ENCODE peak calls at places on chromosomes 3 and 15, in ten cellular contexts. D is left cardiac atrium; S is CD4-positive, alpha-beta memory T cell; G is pancreas; E is right cardiac atrium; P is kidney glomerular epithelial cell; W is NCI-H460; T is CD4-positive, CD25-positive, alpha-beta regulatory T cell; O is mesendoderm; N is activated naive CD4-positive, alpha-beta T cell. H is an unnamed sample.

GRCh38 chr3:78972617-78973301 is 795.0 kb downstream of the ROBO1 start:
- DNase-seq in D (no peak), S (no peak), G (no peak), E (no peak), P (no peak), W (no peak), T (no peak), O (no peak), N (no peak), H (no peak)

GRCh38 chr3:66441692-66442091 is 59.1 kb downstream of the LRIG1 start:
- DNase-seq in D (no peak), S (no peak), G (no peak), E (no peak), P (no peak), W (no peak), T (no peak), O (peak), N (no peak), H (no peak)

GRCh38 chr3:184259878-184260570 is 1.3 kb downstream of the CAMK2N2 start:
- DNase-seq in D (no peak), S (no peak), G (peak), E (peak), P (peak), W (no peak), T (peak), O (peak), N (no peak), H (peak)

GRCh38 chr15:63551400-63551799 is 45.8 kb upstream of the FBXL22 start:
- DNase-seq in D (no peak), S (no peak), G (no peak), E (no peak), P (no peak), W (no peak), T (no peak), O (no peak), N (no peak), H (no peak)

GRCh38 chr3:49841126-49841525 is 15.2 kb downstream of the TRAIP start:
- DNase-seq in D (no peak), S (no peak), G (no peak), E (no peak), P (peak), W (no peak), T (no peak), O (peak), N (no peak), H (peak)

GRCh38 chr3:144643778-144644191 is 672.2 kb downstream of the DIPK2A start:
- DNase-seq in D (no peak), S (no peak), G (no peak), E (peak), P (no peak), W (no peak), T (no peak), O (no peak), N (no peak), H (no peak)

GRCh38 chr3:151265866-151266265 is 12.5 kb downstream of the P2RY14 start:
- DNase-seq in D (no peak), S (no peak), G (no peak), E (no peak), P (no peak), W (no peak), T (no peak), O (peak), N (no peak), H (no peak)

GRCh38 chr3:52827866-52828376 is 2.6 kb downstream of the ITIH4 start:
- DNase-seq in D (no peak), S (no peak), G (peak), E (no peak), P (peak), W (no peak), T (no peak), O (peak), N (no peak), H (no peak)

GRCh38 chr3:32843504-32844321 is 25.9 kb downstream of the TRIM71 start:
- DNase-seq in D (no peak), S (no peak), G (no peak), E (no peak), P (no peak), W (no peak), T (no peak), O (peak), N (no peak), H (no peak)

GRCh38 chr3:138461696-138462295 is 27.4 kb downstream of the ESYT3 start:
- DNase-seq in D (no peak), S (no peak), G (no peak), E (no peak), P (no peak), W (no peak), T (no peak), O (no peak), N (no peak), H (no peak)

GRCh38 chr3:171371354-171371753 is 88.9 kb downstream of the TNIK start:
- DNase-seq in D (no peak), S (no peak), G (no peak), E (no peak), P (no peak), W (no peak), T (no peak), O (no peak), N (no peak), H (no peak)

GRCh38 chr15:90451215-90451850 is 63.3 kb downstream of the IQGAP1 start:
- DNase-seq in D (no peak), S (no peak), G (no peak), E (no peak), P (no peak), W (no peak), T (no peak), O (peak), N (no peak), H (no peak)

GRCh38 chr3:65713016-65713415 is 325.7 kb downstream of the MAGI1 start:
- DNase-seq in D (no peak), S (no peak), G (no peak), E (no peak), P (peak), W (no peak), T (no peak), O (peak), N (no peak), H (no peak)

GRCh38 chr15:50825946-50826345 is 60.4 kb upstream of the SPPL2A start:
- DNase-seq in D (no peak), S (no peak), G (no peak), E (no peak), P (no peak), W (no peak), T (no peak), O (no peak), N (no peak), H (no peak)

H was measured in mucosa of descending colon.